ENCODE peak calls at places on chromosomes 2 and 18, in six cellular contexts. One of them, this sample, is unnamed.

GRCh38 chr2:170336916-170337315 is 159.0 kb downstream of the MYO3B start:
- DNase-seq in tibial nerve: no peak
- DNase-seq in GM12864: no peak
- DNase-seq in IMR-90: no peak
- DNase-seq in left lung: no peak
- DNase-seq in cardiac fibroblast: no peak
- DNase-seq in this sample: no peak

GRCh38 chr2:233387667-233388528 is 33.6 kb downstream of the DGKD start:
- DNase-seq in tibial nerve: peak; percentile 95
- DNase-seq in GM12864: no peak
- DNase-seq in IMR-90: peak; percentile 96
- DNase-seq in left lung: peak; percentile 85
- DNase-seq in cardiac fibroblast: peak; percentile 97
- DNase-seq in this sample: no peak

GRCh38 chr2:220708366-220708765 is 863.7 kb downstream of the EPHA4 start:
- DNase-seq in tibial nerve: no peak
- DNase-seq in GM12864: no peak
- DNase-seq in IMR-90: peak; percentile 57
- DNase-seq in left lung: no peak
- DNase-seq in cardiac fibroblast: no peak
- DNase-seq in this sample: no peak

GRCh38 chr2:60710707-60711106 is 45.4 kb upstream of the PAPOLG start:
- DNase-seq in tibial nerve: peak; percentile 36
- DNase-seq in GM12864: no peak
- DNase-seq in IMR-90: peak; percentile 11
- DNase-seq in left lung: no peak
- DNase-seq in cardiac fibroblast: peak; percentile 60
- DNase-seq in this sample: no peak

GRCh38 chr18:37533647-37534565 is 31.7 kb downstream of the CELF4 start:
- DNase-seq in tibial nerve: no peak
- DNase-seq in GM12864: no peak
- DNase-seq in IMR-90: no peak
- DNase-seq in left lung: no peak
- DNase-seq in cardiac fibroblast: no peak
- DNase-seq in this sample: no peak

GRCh38 chr2:239606955-239607794 is 206.4 kb upstream of the HDAC4 start:
- DNase-seq in tibial nerve: no peak
- DNase-seq in GM12864: no peak
- DNase-seq in IMR-90: no peak
- DNase-seq in left lung: no peak
- DNase-seq in cardiac fibroblast: no peak
- DNase-seq in this sample: no peak

GRCh38 chr18:10519366-10519765 is 6.5 kb upstream of the NAPG start:
- DNase-seq in tibial nerve: no peak
- DNase-seq in GM12864: no peak
- DNase-seq in IMR-90: peak; percentile 30
- DNase-seq in left lung: no peak
- DNase-seq in cardiac fibroblast: peak; percentile 39
- DNase-seq in this sample: no peak

GRCh38 chr2:174859563-174860169 is 95.4 kb upstream of the CHRNA1 start:
- DNase-seq in tibial nerve: no peak
- DNase-seq in GM12864: no peak
- DNase-seq in IMR-90: no peak
- DNase-seq in left lung: no peak
- DNase-seq in cardiac fibroblast: no peak
- DNase-seq in this sample: no peak

GRCh38 chr2:119022678-119023077 is 80.7 kb downstream of the MARCO start:
- DNase-seq in tibial nerve: no peak
- DNase-seq in GM12864: no peak
- DNase-seq in IMR-90: no peak
- DNase-seq in left lung: no peak
- DNase-seq in cardiac fibroblast: no peak
- DNase-seq in this sample: no peak

GRCh38 chr18:54165450-54165849 is 59.0 kb downstream of the MBD2 start:
- DNase-seq in tibial nerve: no peak
- DNase-seq in GM12864: no peak
- DNase-seq in IMR-90: no peak
- DNase-seq in left lung: no peak
- DNase-seq in cardiac fibroblast: no peak
- DNase-seq in this sample: no peak
- TF ChIP-seq CTCF in tibial nerve: no peak
- TF ChIP-seq CTCF in GM12864: no peak
- TF ChIP-seq CTCF in IMR-90: no peak
- TF ChIP-seq CTCF in left lung: no peak
- TF ChIP-seq CTCF in cardiac fibroblast: no peak
- TF ChIP-seq CTCF in this sample: no peak

DNA sequence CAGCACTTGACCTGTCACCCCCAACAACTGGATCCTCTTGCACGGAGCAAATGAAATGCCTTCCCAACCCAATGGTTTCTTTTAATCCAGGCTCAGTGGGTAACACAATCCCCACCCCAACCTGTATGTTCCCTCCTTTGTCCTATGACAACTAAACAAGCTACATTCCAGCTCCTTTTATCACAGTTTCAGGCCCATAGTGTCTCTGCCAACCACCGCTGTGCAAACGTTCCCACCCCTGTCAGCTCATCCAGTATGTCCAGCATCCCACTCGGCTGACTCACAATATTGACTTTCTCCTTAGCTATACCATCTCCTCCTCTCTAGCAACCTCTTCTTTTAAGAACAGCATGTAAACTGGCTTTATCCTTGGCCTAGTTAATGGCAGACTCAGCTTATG is 117.9 kb upstream of the PPP1CB start:
- DNase-seq in tibial nerve: no peak
- DNase-seq in GM12864: no peak
- DNase-seq in IMR-90: peak; percentile 90
- DNase-seq in left lung: no peak
- DNase-seq in cardiac fibroblast: peak; percentile 87
- DNase-seq in this sample: no peak
- TF ChIP-seq CTCF in tibial nerve: no peak
- TF ChIP-seq CTCF in GM12864: no peak
- TF ChIP-seq CTCF in IMR-90: no peak
- TF ChIP-seq CTCF in left lung: no peak
- TF ChIP-seq CTCF in cardiac fibroblast: no peak
- TF ChIP-seq CTCF in this sample: no peak

DNA sequence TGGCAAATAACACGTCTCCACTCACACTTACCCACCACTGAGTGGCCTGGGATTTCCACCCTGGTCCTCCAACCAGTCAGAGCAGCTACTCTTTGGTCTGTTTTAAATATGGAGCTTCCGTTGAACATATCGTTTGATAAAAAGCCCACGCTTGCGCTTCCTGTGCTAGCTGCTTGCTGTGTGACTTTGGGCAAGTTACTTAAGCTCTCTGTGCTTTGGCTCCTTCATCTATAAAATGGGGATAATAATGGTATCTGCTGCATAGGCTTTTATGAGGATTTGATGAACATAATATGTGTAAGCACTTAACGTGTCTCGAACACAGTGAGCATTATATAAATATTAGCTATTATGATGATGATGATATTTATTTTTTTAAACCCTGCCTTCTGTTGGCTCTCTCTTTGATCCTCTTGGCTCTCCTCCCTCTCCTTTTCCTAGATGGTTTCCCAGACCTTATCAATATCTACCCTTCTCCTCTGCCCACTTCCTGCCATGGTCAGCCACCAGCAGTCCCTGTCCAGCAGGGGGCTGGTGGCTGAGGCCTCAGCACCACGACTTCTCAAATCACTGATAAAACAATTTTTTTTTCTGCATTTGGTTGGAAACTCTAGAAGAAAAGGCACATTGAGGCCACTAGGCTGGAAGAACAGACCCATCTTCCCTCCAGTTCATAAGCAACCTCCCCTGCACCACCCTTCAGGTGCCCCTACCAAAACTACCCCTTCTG is 191.9 kb downstream of the LOXHD1 start:
- DNase-seq in tibial nerve: no peak
- DNase-seq in GM12864: no peak
- DNase-seq in IMR-90: no peak
- DNase-seq in left lung: no peak
- DNase-seq in cardiac fibroblast: no peak
- DNase-seq in this sample: no peak
- TF ChIP-seq CTCF in tibial nerve: no peak
- TF ChIP-seq CTCF in GM12864: no peak
- TF ChIP-seq CTCF in IMR-90: peak; percentile 6
- TF ChIP-seq CTCF in left lung: no peak
- TF ChIP-seq CTCF in cardiac fibroblast: no peak
- TF ChIP-seq CTCF in this sample: no peak

GRCh38 chr2:111919362-111919761 is 21.0 kb downstream of the MERTK start:
- DNase-seq in tibial nerve: no peak
- DNase-seq in GM12864: no peak
- DNase-seq in IMR-90: no peak
- DNase-seq in left lung: no peak
- DNase-seq in cardiac fibroblast: no peak
- DNase-seq in this sample: no peak
- TF ChIP-seq CTCF in tibial nerve: peak; percentile 11
- TF ChIP-seq CTCF in GM12864: peak; percentile 33
- TF ChIP-seq CTCF in IMR-90: no peak
- TF ChIP-seq CTCF in left lung: no peak
- TF ChIP-seq CTCF in cardiac fibroblast: peak; percentile 30
- TF ChIP-seq CTCF in this sample: no peak

DNA sequence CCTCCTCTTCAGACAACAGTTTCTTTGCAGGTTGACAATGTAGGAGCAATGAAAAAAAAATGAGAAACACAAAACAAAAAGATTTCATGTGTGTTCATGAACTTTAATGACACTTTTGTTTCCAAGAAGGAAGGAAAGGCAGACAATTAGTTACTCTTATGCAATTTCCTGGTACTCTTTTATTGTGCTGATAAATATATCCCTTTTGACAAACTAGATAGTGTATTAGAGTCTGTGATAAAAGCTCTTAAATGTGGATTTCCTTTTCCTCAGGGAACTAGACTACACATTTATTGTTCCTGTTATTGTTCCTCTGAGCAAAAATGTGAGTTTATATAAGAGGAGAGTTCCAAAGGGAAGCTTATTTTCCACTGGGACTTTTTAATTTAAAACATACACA is 188.7 kb upstream of the NRXN1 start:
- DNase-seq in tibial nerve: no peak
- DNase-seq in GM12864: no peak
- DNase-seq in IMR-90: no peak
- DNase-seq in left lung: no peak
- DNase-seq in cardiac fibroblast: no peak
- DNase-seq in this sample: no peak
- TF ChIP-seq CTCF in tibial nerve: no peak
- TF ChIP-seq CTCF in GM12864: no peak
- TF ChIP-seq CTCF in IMR-90: no peak
- TF ChIP-seq CTCF in left lung: no peak
- TF ChIP-seq CTCF in cardiac fibroblast: no peak
- TF ChIP-seq CTCF in this sample: no peak

GRCh38 chr18:74459877-74460276 is 2.8 kb upstream of the DIPK1C start:
- DNase-seq in tibial nerve: peak; percentile 24
- DNase-seq in GM12864: no peak
- DNase-seq in IMR-90: no peak
- DNase-seq in left lung: no peak
- DNase-seq in cardiac fibroblast: no peak
- DNase-seq in this sample: no peak
- TF ChIP-seq CTCF in tibial nerve: no peak
- TF ChIP-seq CTCF in GM12864: peak; percentile 15
- TF ChIP-seq CTCF in IMR-90: no peak
- TF ChIP-seq CTCF in left lung: no peak
- TF ChIP-seq CTCF in cardiac fibroblast: peak; percentile 43
- TF ChIP-seq CTCF in this sample: no peak

DNA sequence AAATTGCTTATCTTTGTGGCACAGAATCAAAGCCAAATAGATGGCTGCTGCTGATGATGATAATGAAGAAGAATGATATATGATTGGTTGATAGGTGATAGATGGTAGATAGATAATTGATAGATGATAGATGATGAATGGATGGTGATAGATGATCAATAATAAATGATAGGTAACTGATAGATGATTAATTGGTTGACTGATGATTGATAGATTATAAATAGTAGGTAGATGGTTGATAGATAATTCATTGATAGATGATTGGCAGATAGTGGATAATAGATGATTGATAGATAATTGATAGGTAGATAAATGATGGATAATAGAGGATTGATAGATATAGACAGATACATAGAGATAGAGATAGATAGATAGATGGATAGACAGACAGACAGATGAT is 430.2 kb downstream of the EIPR1 start:
- DNase-seq in tibial nerve: no peak
- DNase-seq in GM12864: no peak
- DNase-seq in IMR-90: no peak
- DNase-seq in left lung: no peak
- DNase-seq in cardiac fibroblast: no peak
- DNase-seq in this sample: no peak
- TF ChIP-seq CTCF in tibial nerve: no peak
- TF ChIP-seq CTCF in GM12864: no peak
- TF ChIP-seq CTCF in IMR-90: no peak
- TF ChIP-seq CTCF in left lung: no peak
- TF ChIP-seq CTCF in cardiac fibroblast: no peak
- TF ChIP-seq CTCF in this sample: no peak

This sample was measured in GM13976.